ENCODE peak calls at places on chromosomes 7 and 10, in five cellular contexts. P is CD8-positive, alpha-beta memory T cell; I is body of pancreas; S is heart right ventricle; F is H1. D is an unnamed sample.

GRCh38 chr10:70744617-70745138 is 40.5 kb downstream of the TBATA start:
- DNase-seq in S (no peak), P (no peak), F (no peak), I (no peak), D (no peak)

GRCh38 chr7:138358850-138359341 is 101.2 kb upstream of the TRIM24 start:
- DNase-seq in F (no peak), I (no peak), S (no peak), P (no peak), D (no peak)

GRCh38 chr7:44709945-44710596 is 38.6 kb upstream of the ZMIZ2 start:
- DNase-seq in S (no peak), P (no peak), F (no peak), I (no peak), D (no peak)

GRCh38 chr10:85673270-85673669 is 693.3 kb downstream of the GRID1 start:
- DNase-seq in F (no peak), I (no peak), S (no peak), P (no peak), D (no peak)

GRCh38 chr10:114181971-114182370 is 2.8 kb downstream of the TDRD1 start:
- DNase-seq in I (peak; percentile 82), P (no peak), F (no peak), S (peak; percentile 48), D (peak; percentile 37)

GRCh38 chr7:55887786-55888185 is 530 bp downstream of the ZNF713 start:
- DNase-seq in F (no peak), P (no peak), I (no peak), S (no peak), D (peak; percentile 10)

GRCh38 chr7:83306487-83306886 is 143.8 kb upstream of the PCLO start:
- DNase-seq in I (no peak), P (no peak), F (no peak), S (no peak), D (no peak)

GRCh38 chr10:31816318-31816717 is 112.3 kb downstream of the ARHGAP12 start:
- DNase-seq in P (no peak), I (no peak), S (no peak), F (no peak), D (no peak)

GRCh38 chr7:46145412-46145811 is 224.3 kb upstream of the IGFBP3 start:
- DNase-seq in F (peak; percentile 79), S (no peak), P (no peak), I (peak; percentile 26), D (no peak)

GRCh38 chr7:67502929-67503328 is 506.3 kb downstream of the TYW1 start:
- DNase-seq in S (no peak), P (no peak), I (no peak), F (no peak), D (no peak)

GRCh38 chr10:129949411-129950335 is 14.4 kb downstream of the EBF3 start:
- DNase-seq in S (peak; percentile 82), P (no peak), I (no peak), F (no peak), D (no peak)

GRCh38 chr7:75054744-75055527 is 18.7 kb downstream of the RCC1L start:
- DNase-seq in I (no peak), F (no peak), S (peak; percentile 61), P (no peak), D (no peak)

GRCh38 chr10:110013615-110014293 is 6.0 kb downstream of the ADD3 start:
- DNase-seq in I (no peak), F (no peak), S (no peak), P (peak; percentile 45), D (no peak)

GRCh38 chr7:143882611-143883078 is 19.3 kb downstream of the TCAF1 start:
- DNase-seq in S (peak; percentile 85), I (peak; percentile 32), P (no peak), F (no peak), D (peak; percentile 35)

GRCh38 chr7:140230862-140231778 is 54.3 kb upstream of the KDM7A start:
- DNase-seq in I (peak; percentile 52), S (peak; percentile 39), P (peak; percentile 73), F (peak; percentile 71), D (peak; percentile 89)

GRCh38 chr7:37191797-37192196 is 256.9 kb downstream of the ELMO1 start:
- DNase-seq in S (no peak), I (no peak), F (no peak), P (no peak), D (no peak)

GRCh38 chr10:8043569-8044306 is 10.8 kb upstream of the GATA3 start:
- DNase-seq in S (no peak), F (no peak), I (no peak), P (peak; percentile 66), D (no peak)

GRCh38 chr7:44072364-44073231 is 7.2 kb upstream of the PGAM2 start:
- DNase-seq in F (peak; percentile 65), S (peak; percentile 81), I (peak; percentile 52), P (peak; percentile 58), D (peak; percentile 50)

GRCh38 chr10:72243822-72244437 is 27.9 kb upstream of the ASCC1 start:
- DNase-seq in I (no peak), S (peak; percentile 38), F (no peak), P (no peak), D (peak; percentile 84)

GRCh38 chr10:110863361-110863760 is 8.4 kb upstream of the PDCD4 start:
- DNase-seq in S (no peak), I (no peak), F (no peak), P (no peak), D (no peak)

GRCh38 chr7:155856656-155857055 is 44.4 kb upstream of the SHH start:
- DNase-seq in S (no peak), I (no peak), F (no peak), P (no peak), D (no peak)

GRCh38 chr7:2609001-2609411 is 22.8 kb upstream of the TTYH3 start:
- DNase-seq in F (no peak), S (no peak), P (no peak), I (no peak), D (peak; percentile 20)

GRCh38 chr7:107615910-107616680 is 36.0 kb downstream of the BCAP29 start:
- DNase-seq in P (no peak), I (no peak), F (no peak), S (no peak), D (no peak)

GRCh38 chr10:127447197-127447596 is 101.9 kb upstream of the NPS start:
- DNase-seq in P (no peak), F (no peak), I (no peak), S (no peak), D (no peak)

GRCh38 chr7:32158751-32159360 is 88.6 kb upstream of the PDE1C start:
- DNase-seq in F (no peak), I (no peak), P (no peak), S (no peak), D (no peak)

GRCh38 chr7:118045629-118046028 is 138.3 kb upstream of the LSM8 start:
- DNase-seq in S (no peak), P (no peak), I (no peak), F (no peak), D (no peak)

GRCh38 chr7:149778696-149779501 is 5.5 kb upstream of the ZNF467 start:
- DNase-seq in I (no peak), S (no peak), P (no peak), F (no peak), D (no peak)

GRCh38 chr10:61964949-61965693 is 63.6 kb downstream of the ARID5B start:
- DNase-seq in S (no peak), P (no peak), F (no peak), I (no peak), D (peak; percentile 77)

GRCh38 chr10:61964059-61964709 is 62.7 kb downstream of the ARID5B start:
- DNase-seq in F (no peak), I (no peak), S (no peak), P (no peak), D (no peak)

GRCh38 chr10:61963669-61964058 is 62.2 kb downstream of the ARID5B start:
- DNase-seq in P (no peak), S (no peak), I (no peak), F (no peak), D (peak; percentile 43)

GRCh38 chr10:61967298-61967697 is 65.8 kb downstream of the ARID5B start:
- DNase-seq in P (no peak), F (no peak), S (no peak), I (no peak), D (no peak)

DNA sequence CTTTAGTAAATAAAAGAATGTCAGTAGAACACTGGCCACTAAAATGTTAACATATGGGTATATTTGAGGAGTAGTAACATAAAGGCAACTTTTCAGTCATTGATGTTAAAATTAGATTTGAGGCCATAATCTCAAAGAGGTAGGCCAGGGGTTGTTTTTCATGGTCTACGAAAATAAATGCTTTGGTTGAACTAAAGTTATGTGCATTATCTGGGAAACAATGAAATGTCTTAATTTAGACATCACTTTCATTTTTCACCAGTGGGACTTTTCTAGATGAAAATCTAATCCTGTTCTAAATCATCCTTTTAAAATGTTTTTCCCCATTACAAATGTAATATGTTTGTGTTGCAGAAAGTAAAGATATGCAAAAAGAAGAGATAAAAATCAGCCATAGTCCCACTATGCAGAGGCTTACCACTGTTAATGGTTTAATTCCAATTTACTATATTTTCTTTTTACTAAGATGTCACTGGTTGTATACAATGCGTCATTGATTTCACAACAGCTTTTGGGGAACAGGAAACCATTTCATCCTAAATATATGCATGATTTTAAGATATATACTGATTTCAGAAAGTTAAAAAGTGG is 64.3 kb downstream of the ARID5B start:
- DNase-seq in F (no peak), I (no peak), P (no peak), S (no peak), D (no peak)
- H3K4me1 ChIP-seq in F (no peaks in the 10 kb centered on the region), I (peaks cover 6% of the 10 kb centered on the region), P (peaks cover 12% of the 10 kb centered on the region), S (peaks cover 30% of the 10 kb centered on the region), D (peaks cover 6% of the 10 kb centered on the region)

GRCh38 chr7:121214652-121215051 is 114.1 kb upstream of the WNT16 start:
- DNase-seq in P (no peak), I (no peak), S (no peak), F (no peak), D (no peak)
- H3K36me3 ChIP-seq in P (no peaks in the 10 kb centered on the region), I (no peaks in the 10 kb centered on the region), S (no peaks in the 10 kb centered on the region), F (no peaks in the 10 kb centered on the region), D (no peaks in the 10 kb centered on the region)

DNA sequence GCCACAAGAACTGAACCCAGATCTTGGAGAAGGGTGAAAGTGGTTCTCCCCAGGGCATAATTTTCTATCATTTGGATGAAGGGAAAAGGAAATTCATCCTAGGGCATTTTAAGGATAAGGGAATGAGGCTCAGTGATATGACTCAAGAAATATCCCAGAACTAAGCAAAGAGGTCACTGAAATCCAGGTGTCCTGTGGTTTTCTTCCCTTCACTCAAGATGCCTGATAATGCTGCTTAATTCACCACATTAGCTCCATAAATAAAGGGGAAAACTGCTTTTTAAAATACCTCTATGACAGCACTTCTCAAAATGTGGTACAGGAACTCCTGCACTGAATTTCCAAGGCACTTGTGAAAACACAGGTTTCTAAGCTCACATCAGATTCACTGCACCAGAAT is 2.7 kb downstream of the IFIT3 start:
- DNase-seq in P (no peak), S (no peak), I (no peak), F (no peak), D (no peak)
- H3K4me1 ChIP-seq in P (peaks cover 51% of the 10 kb centered on the region), S (peaks cover 77% of the 10 kb centered on the region), I (peaks cover 42% of the 10 kb centered on the region), F (peaks cover 8% of the 10 kb centered on the region), D (peaks cover 3% of the 10 kb centered on the region)

DNA sequence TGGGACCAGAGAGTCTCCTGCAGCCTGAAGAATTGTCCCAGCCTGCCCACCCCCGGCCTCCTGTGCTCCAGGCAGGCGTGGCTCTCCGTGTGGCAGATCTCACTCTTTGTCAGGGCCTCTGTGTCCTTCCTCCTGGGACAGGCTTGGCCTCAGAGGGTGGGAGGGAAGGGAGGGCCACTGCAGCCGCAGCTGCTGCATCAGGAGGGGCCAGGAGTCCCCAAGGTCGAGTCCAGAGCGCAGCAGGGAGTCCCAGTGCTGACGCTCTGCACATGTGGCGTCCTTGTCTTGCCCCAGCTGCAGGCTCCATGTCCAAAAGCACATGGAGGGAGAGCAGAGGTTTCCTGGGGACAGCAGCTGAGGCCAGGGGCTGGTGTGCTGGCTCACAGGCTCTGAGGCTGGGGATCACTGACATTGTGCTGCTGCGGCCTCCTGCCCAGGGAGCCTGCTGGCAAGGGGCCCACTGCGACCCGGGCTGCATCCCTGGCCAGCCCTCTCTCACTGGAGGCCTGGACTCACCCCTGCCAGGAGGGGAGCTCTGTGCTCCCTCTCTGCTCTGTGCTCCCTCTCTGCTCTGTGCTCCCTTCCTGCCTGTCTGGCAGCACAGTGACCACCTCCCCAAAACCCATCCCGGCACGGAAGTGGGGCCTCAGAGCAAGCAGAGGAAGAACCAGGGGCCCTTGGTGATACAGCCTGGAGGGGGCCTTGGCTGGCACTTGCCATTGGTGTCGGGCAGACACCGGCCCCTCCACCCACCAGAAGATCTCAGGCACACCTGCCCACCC is 114.6 kb upstream of the RET start:
- DNase-seq in I (peak; percentile 7), P (peak; percentile 34), F (no peak), S (peak; percentile 51), D (no peak)
- H3K36me3 ChIP-seq in I (no peaks in the 10 kb centered on the region), P (no peaks in the 10 kb centered on the region), F (no peaks in the 10 kb centered on the region), S (no peaks in the 10 kb centered on the region), D (no peaks in the 10 kb centered on the region)